ENCODE peak calls at places on chromosome 13, in four cellular contexts. A is MM.1S, L is PC-3, Y is GM23248. Z is an unnamed sample.

GRCh38 chr13:99178636-99179035 is 22.0 kb upstream of the UBAC2 start:
- DNase-seq in Y (no peak), A (no peak), L (no peak), Z (no peak)

GRCh38 chr13:55816976-55817601 is 1323.6 kb upstream of the PRR20A start:
- DNase-seq in Y (no peak), L (no peak), A (no peak), Z (no peak)

GRCh38 chr13:71051573-71051972 is 815.4 kb downstream of the DACH1 start:
- DNase-seq in Y (no peak), A (no peak), L (no peak), Z (no peak)

GRCh38 chr13:87982436-87982835 is 311.3 kb downstream of the SLITRK5 start:
- DNase-seq in A (no peak), L (no peak), Y (no peak), Z (no peak)

GRCh38 chr13:93116809-93117208 is 109.8 kb upstream of the GPC6 start:
- DNase-seq in Y (no peak), L (peak; percentile 3), A (peak; percentile 11), Z (peak; percentile 23)

GRCh38 chr13:99981115-99982020 is at the start of gene ZIC2:
- DNase-seq in Y (peak; percentile 63), L (peak; percentile 13), A (peak; percentile 61), Z (peak; percentile 51)

GRCh38 chr13:20711301-20712044 is 8.0 kb downstream of the IL17D start:
- DNase-seq in L (no peak), A (no peak), Y (peak; percentile 53), Z (no peak)

GRCh38 chr13:47327856-47328255 is 431.0 kb upstream of the HTR2A start:
- DNase-seq in Y (no peak), L (no peak), A (no peak), Z (no peak)

GRCh38 chr13:60572855-60573254 is 175.8 kb downstream of the TDRD3 start:
- DNase-seq in A (no peak), Y (no peak), L (no peak), Z (no peak)

GRCh38 chr13:49098198-49098597 is 121.9 kb upstream of the MLNR start:
- DNase-seq in Y (peak; percentile 93), A (peak; percentile 14), L (peak; percentile 75), Z (peak; percentile 51)

GRCh38 chr13:98787986-98788385 is 35.5 kb upstream of the SLC15A1 start:
- DNase-seq in Y (no peak), L (no peak), A (no peak), Z (no peak)

GRCh38 chr13:22964245-22964966 is 216.4 kb upstream of the SGCG start:
- DNase-seq in L (no peak), A (no peak), Y (no peak), Z (no peak)

GRCh38 chr13:46751811-46752635 is 44.9 kb downstream of the ESD start:
- DNase-seq in Y (peak; percentile 65), A (no peak), L (no peak), Z (no peak)

GRCh38 chr13:66835040-66835628 is 395.0 kb downstream of the PCDH9 start:
- DNase-seq in Y (no peak), A (no peak), L (no peak), Z (peak; percentile 70)

GRCh38 chr13:47288546-47288945 is 391.7 kb upstream of the HTR2A start:
- DNase-seq in L (no peak), A (no peak), Y (no peak), Z (no peak)

GRCh38 chr13:44899967-44900366 is 89.3 kb downstream of the NUFIP1 start:
- DNase-seq in A (no peak), L (peak; percentile 52), Y (no peak), Z (no peak)

DNA sequence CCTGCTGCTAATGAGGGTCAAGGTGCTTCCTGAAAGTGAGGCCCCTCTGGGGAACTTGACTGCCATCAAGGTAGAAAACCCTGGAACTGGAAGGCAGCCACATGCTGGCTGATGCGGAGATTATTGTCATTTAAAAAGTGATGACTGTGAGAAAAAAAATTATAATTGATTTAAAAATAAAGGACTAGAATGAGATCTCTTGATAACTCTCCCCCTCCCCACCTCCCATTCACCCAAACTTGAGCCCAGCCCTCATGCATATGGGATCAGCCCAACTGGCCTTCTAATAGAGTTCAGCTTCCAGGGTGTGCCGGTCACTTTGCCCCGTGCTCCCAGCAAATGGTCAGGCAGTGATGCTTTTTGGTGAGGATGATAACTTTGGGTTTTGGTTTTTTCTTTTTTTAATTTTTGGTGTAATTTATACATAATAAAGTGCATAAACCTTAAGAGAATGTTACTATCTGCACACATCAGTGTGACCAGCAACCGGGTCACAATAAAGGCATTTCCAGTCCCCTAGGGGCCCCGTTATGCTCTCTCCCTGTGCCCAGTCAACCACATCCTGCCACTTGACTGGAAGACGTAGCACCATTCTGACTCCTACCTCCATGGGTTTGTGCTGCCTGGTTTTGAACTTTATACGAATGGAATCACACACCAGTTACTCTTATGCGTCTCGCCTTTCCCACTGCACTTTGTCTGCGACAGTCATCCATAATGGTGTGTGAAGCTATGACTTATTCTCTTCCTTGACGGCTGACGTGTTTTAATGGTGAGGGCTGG is 187.9 kb downstream of the USP12 start:
- DNase-seq in Y (peak; percentile 39), A (no peak), L (no peak), Z (no peak)
- H3K4me1 ChIP-seq in Y (peaks cover 25% of the 10 kb centered on the region), A (no peaks in the 10 kb centered on the region), L (peaks cover 25% of the 10 kb centered on the region), Z (peaks cover 44% of the 10 kb centered on the region)

GRCh38 chr13:27922974-27923612 is 3.3 kb downstream of the PDX1 start:
- DNase-seq in Y (no peak), A (no peak), L (no peak), Z (no peak)
- H3K27me3 ChIP-seq in Y (peaks cover 99% of the 10 kb centered on the region), A (peaks cover 33% of the 10 kb centered on the region), L (peaks cover 33% of the 10 kb centered on the region), Z (peaks cover 100% of the 10 kb centered on the region)

GRCh38 chr13:59360108-59360507 is 803.6 kb downstream of the DIAPH3 start:
- DNase-seq in Y (no peak), A (no peak), L (no peak), Z (no peak)

GRCh38 chr13:59356607-59357006 is 807.1 kb downstream of the DIAPH3 start:
- DNase-seq in A (no peak), Y (peak; percentile 1), L (no peak), Z (peak; percentile 58)

GRCh38 chr13:59358014-59358413 is 805.7 kb downstream of the DIAPH3 start:
- DNase-seq in A (no peak), Y (no peak), L (no peak), Z (no peak)

GRCh38 chr13:59352600-59352999 is 811.1 kb downstream of the DIAPH3 start:
- DNase-seq in Y (no peak), L (no peak), A (no peak), Z (peak; percentile 19)

DNA sequence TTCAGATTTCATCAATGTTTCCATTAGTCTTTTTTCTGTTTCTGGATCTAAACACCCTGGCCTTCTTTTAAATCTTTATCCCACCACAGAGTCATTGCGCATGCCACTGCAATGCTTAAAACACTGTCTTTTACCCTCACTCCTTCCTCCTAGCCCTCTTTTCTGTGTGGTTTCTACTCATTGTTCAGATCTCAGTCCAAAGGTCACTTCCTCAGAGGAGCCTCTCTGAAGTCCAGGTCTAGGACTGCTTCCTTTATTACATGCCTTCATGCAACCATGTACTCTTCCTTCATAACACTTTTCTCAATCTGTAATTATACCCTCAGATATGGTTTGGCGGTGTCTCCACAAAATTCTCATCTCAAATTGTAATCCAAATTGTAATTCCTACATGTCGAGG is 809.1 kb downstream of the DIAPH3 start:
- DNase-seq in A (no peak), L (no peak), Y (no peak), Z (peak; percentile 43)
- TF ChIP-seq EZH2phosphoT487 in A (no peak), L (no peak), Y (no peak), Z (no peak)

DNA sequence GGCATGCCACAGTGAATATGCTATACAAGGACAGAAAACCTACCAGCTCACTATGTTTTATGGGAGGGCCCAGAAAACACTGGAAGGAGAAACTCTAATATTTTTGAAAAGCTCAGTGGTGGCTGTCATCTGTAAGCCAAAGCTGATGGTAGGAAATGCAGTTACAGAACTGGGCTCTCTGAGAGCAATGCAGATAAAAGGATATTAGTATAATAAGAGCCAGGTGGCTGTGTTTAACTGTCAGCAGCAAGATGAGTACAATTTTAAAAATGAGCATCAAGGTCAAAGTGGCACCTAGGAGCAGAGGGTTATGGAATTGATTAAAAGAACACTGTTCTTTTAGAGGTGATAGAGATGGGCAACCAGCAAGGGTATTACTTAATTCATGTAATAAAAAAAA is 345.0 kb downstream of the NDFIP2 start:
- DNase-seq in A (no peak), Y (no peak), L (no peak), Z (no peak)
- H3K4me1 ChIP-seq in A (no peaks in the 10 kb centered on the region), Y (no peaks in the 10 kb centered on the region), L (no peaks in the 10 kb centered on the region), Z (no peaks in the 10 kb centered on the region)

GRCh38 chr13:77693449-77693940 is 4.0 kb upstream of the SLAIN1 start:
- DNase-seq in L (no peak), A (no peak), Y (no peak), Z (no peak)
- H3K27me3 ChIP-seq in L (peaks cover 30% of the 10 kb centered on the region), A (no peaks in the 10 kb centered on the region), Y (peaks cover 40% of the 10 kb centered on the region), Z (peaks cover 14% of the 10 kb centered on the region)

Z was measured in hepatocyte.